ENCODE peak calls at places on chromosomes 1 and 21, in seven cellular contexts. Q, C, T, H, Y, I and W are unnamed samples.

GRCh38 chr1:111656093-111657017 is 36.8 kb downstream of the RAP1A start:
- DNase-seq in T (peak), Q (no peak), I (peak), H (peak), C (peak), Y (peak), W (no peak)

GRCh38 chr1:208951908-208952307 is 631.6 kb upstream of the CAMK1G start:
- DNase-seq in Y (no peak), T (no peak), C (no peak), I (no peak), Q (no peak), H (peak), W (no peak)

GRCh38 chr1:64546018-64546417 is 76.1 kb downstream of the CACHD1 start:
- DNase-seq in C (no peak), Y (no peak), I (no peak), H (no peak), Q (no peak), T (no peak), W (no peak)

GRCh38 chr1:173048629-173049326 is 2.0 kb downstream of the TNFSF18 start:
- DNase-seq in T (no peak), Y (no peak), I (peak), C (no peak), H (peak), Q (no peak), W (no peak)

GRCh38 chr1:116875391-116875790 is 34.3 kb upstream of the PTGFRN start:
- DNase-seq in I (no peak), T (no peak), Y (no peak), C (no peak), Q (no peak), H (no peak), W (no peak)

GRCh38 chr1:228006034-228006792 is 585 bp upstream of the WNT3A start:
- DNase-seq in T (no peak), Y (peak), H (no peak), I (no peak), Q (no peak), C (no peak), W (no peak)

GRCh38 chr1:44553771-44554170 is 120.5 kb downstream of the TMEM53 start:
- DNase-seq in H (peak), T (peak), C (peak), I (peak), Q (no peak), Y (no peak), W (no peak)

GRCh38 chr1:232566093-232566492 is 63.8 kb downstream of the SIPA1L2 start:
- DNase-seq in T (no peak), I (no peak), Q (no peak), Y (no peak), C (no peak), H (no peak), W (no peak)

GRCh38 chr1:52238474-52238873 is 96.6 kb downstream of the ZFYVE9 start:
- DNase-seq in T (no peak), Y (no peak), Q (no peak), C (peak), H (peak), I (peak), W (peak)

DNA sequence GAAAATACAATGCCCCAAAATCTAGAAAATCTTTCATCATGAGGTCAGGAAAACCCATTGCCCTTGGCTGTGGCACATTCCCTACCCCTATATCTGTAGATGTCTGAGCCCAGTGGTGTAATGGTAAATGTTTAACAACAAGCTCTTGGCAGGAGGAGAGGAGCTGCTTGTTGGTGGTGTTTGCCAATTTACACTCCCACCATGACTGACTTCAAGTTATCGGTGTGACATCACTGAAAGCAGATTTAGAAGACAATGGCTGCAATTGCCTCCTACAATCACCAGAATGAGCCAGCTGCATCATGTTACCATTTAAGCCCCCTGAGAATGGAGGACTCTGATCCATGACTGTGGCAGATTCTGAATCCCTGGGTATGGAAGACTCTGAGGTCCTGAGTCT is 70.9 kb downstream of the SDC3 start:
- DNase-seq in T (no peak), Q (no peak), C (no peak), H (no peak), Y (peak), I (peak), W (no peak)
- H3K4me3 ChIP-seq in T (no peak), Q (no peak), C (no peak), H (no peak), Y (no peak), I (no peak), W (no peak)

GRCh38 chr21:36005018-36005417 is 55.3 kb downstream of the SETD4 start:
- DNase-seq in Q (no peak), C (peak), Y (no peak), H (peak), I (no peak), T (no peak), W (no peak)

GRCh38 chr21:36010801-36011200 is 49.5 kb downstream of the SETD4 start:
- DNase-seq in T (no peak), H (no peak), Q (no peak), Y (no peak), C (no peak), I (no peak), W (no peak)

GRCh38 chr21:36008505-36008904 is 51.8 kb downstream of the SETD4 start:
- DNase-seq in Y (no peak), T (no peak), Q (no peak), H (no peak), C (no peak), I (no peak), W (no peak)

GRCh38 chr21:36004441-36004840 is 55.9 kb downstream of the SETD4 start:
- DNase-seq in Y (no peak), Q (no peak), H (peak), C (peak), T (no peak), I (no peak), W (no peak)

GRCh38 chr21:36005879-36006400 is 54.4 kb downstream of the SETD4 start:
- DNase-seq in C (no peak), T (no peak), H (no peak), Q (no peak), I (no peak), Y (no peak), W (no peak)
- H3K4me3 ChIP-seq in C (peak), T (no peak), H (no peak), Q (no peak), I (no peak), Y (no peak), W (no peak)

GRCh38 chr1:157034137-157034800 is 11.3 kb downstream of the ARHGEF11 start:
- DNase-seq in C (no peak), Q (no peak), T (no peak), I (no peak), Y (no peak), H (peak), W (no peak)

GRCh38 chr1:157030728-157031127 is 14.8 kb downstream of the ARHGEF11 start:
- DNase-seq in Q (no peak), I (no peak), Y (no peak), C (no peak), T (no peak), H (no peak), W (no peak)

GRCh38 chr1:157035121-157035520 is 10.4 kb downstream of the ARHGEF11 start:
- DNase-seq in I (no peak), Y (no peak), C (no peak), H (no peak), Q (no peak), T (no peak), W (no peak)

GRCh38 chr1:157033357-157033876 is 12.1 kb downstream of the ARHGEF11 start:
- DNase-seq in Y (no peak), Q (no peak), T (no peak), H (no peak), C (no peak), I (no peak), W (no peak)

GRCh38 chr1:157032303-157032702 is 13.2 kb downstream of the ARHGEF11 start:
- DNase-seq in Q (no peak), T (no peak), H (no peak), C (no peak), I (no peak), Y (no peak), W (no peak)
- H3K4me3 ChIP-seq in Q (no peak), T (no peak), H (no peak), C (no peak), I (no peak), Y (no peak), W (no peak)

GRCh38 chr1:36172983-36173382 is 17.0 kb downstream of the MAP7D1 start:
- DNase-seq in I (peak), H (peak), T (peak), Y (no peak), Q (no peak), C (no peak), W (no peak)

GRCh38 chr1:36174716-36175115 is 18.8 kb downstream of the MAP7D1 start:
- DNase-seq in H (no peak), Q (no peak), T (no peak), Y (no peak), I (no peak), C (no peak), W (no peak)

GRCh38 chr1:36170643-36171412 is 14.9 kb downstream of the MAP7D1 start:
- DNase-seq in T (no peak), Y (no peak), I (no peak), H (no peak), Q (no peak), C (no peak), W (no peak)

GRCh38 chr1:36175137-36176095 is 19.5 kb downstream of the MAP7D1 start:
- DNase-seq in Q (no peak), H (no peak), T (no peak), I (peak), C (no peak), Y (peak), W (no peak)

GRCh38 chr1:36172017-36172747 is 16.2 kb downstream of the MAP7D1 start:
- DNase-seq in T (no peak), C (no peak), Y (no peak), H (no peak), Q (no peak), I (no peak), W (no peak)
- H3K4me3 ChIP-seq in T (no peak), C (no peak), Y (no peak), H (no peak), Q (no peak), I (no peak), W (no peak)

GRCh38 chr1:109790329-109790728 is 26.6 kb upstream of the EPS8L3 start:
- DNase-seq in Q (no peak), C (no peak), Y (no peak), I (no peak), T (no peak), H (no peak), W (no peak)

GRCh38 chr1:109791495-109792040 is 27.8 kb upstream of the EPS8L3 start:
- DNase-seq in I (no peak), Q (no peak), T (no peak), H (no peak), C (no peak), Y (no peak), W (no peak)

GRCh38 chr1:109792056-109792831 is 28.5 kb upstream of the EPS8L3 start:
- DNase-seq in Q (no peak), C (peak), Y (peak), H (peak), T (peak), I (peak), W (peak)

GRCh38 chr1:109789771-109790170 is 26.0 kb upstream of the EPS8L3 start:
- DNase-seq in Q (no peak), T (no peak), C (no peak), Y (no peak), I (no peak), H (no peak), W (no peak)

DNA sequence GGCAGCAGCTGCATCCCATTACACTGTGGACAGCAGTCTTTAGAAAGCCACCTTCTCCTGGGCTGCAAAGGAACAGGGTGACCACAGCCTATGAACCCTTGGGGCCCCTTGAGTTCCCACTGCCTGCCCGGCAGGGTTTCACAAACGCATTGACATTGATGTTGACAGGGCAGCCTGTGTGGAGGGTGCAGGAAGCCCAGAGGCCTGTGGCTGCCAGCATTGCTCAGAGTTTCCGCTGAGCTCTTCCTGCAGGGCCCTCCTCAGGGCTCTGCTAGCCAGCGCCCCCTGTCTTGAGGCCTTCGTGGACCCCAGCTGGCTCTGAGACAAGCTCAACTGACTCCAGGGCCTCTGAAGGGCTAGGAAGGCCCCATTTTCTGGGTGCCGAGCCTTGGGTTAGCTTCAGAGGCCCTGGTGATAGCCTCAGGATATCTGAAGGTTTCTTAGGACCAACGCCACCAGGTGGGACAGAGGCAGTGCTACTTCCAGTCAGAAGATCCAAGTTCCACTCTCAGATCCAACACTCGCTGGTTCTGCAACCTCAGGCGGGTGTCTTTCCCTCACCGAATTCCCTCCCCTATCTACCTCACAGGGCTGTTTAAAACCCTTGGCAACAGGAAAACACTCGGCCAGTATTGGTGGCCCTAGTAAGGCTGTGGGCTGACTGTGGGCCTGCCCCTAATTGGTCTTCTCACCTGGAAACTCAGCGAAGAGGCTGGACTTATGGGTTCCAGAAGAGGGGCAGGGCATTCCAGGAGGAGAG is 27.2 kb upstream of the EPS8L3 start:
- DNase-seq in T (no peak), Y (peak), I (peak), H (no peak), C (no peak), Q (peak), W (no peak)
- H3K4me3 ChIP-seq in T (no peak), Y (no peak), I (no peak), H (no peak), C (no peak), Q (no peak), W (no peak)

GRCh38 chr21:21712761-21713558 is 714.8 kb downstream of the NCAM2 start:
- DNase-seq in T (no peak), C (no peak), H (peak), Q (no peak), I (peak), Y (no peak), W (peak)
- H3K4me3 ChIP-seq in T (no peak), C (no peak), H (no peak), Q (no peak), I (no peak), Y (no peak), W (no peak)

DNA sequence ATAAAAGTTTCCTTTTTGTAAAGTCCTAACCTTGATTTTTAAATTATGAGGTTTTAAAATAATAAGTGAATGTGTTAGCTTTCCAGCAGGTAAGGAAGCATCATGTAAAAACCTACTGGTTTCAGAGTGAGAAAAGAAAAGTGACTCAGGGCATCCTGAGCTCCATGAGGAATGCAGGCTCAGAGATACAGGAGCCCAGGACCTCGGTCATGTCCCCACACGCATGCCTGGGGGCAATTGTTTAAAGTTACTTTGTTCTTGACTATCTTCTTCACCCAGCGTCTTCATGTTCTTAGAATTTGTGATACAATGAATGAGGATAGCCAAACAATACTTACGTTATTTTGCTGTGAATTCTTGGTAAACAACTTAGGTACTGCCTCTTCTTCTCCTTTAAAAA is 117.4 kb upstream of the PLPPR5 start:
- DNase-seq in I (no peak), Y (no peak), T (no peak), H (no peak), Q (no peak), C (no peak), W (no peak)
- H3K4me3 ChIP-seq in I (no peak), Y (no peak), T (no peak), H (no peak), Q (no peak), C (no peak), W (no peak)